ENCODE peak calls at places on chromosome 3, in six cellular contexts. One of them, this sample, is unnamed.

GRCh38 chr3:193231201-193231600 is 9.8 kb upstream of the PLAAT1 start:
- DNase-seq in H9: no peak
- DNase-seq in neural progenitor cell: no peak
- DNase-seq in CD8-positive, alpha-beta T cell: no peak
- DNase-seq in endothelial cell: no peak
- DNase-seq in body of pancreas: no peak
- DNase-seq in this sample: no peak

GRCh38 chr3:81339040-81339845 is 422.2 kb downstream of the GBE1 start:
- DNase-seq in neural progenitor cell: peak
- DNase-seq in endothelial cell: no peak
- DNase-seq in body of pancreas: no peak
- DNase-seq in CD8-positive, alpha-beta T cell: no peak
- DNase-seq in H9: no peak
- DNase-seq in this sample: no peak

GRCh38 chr3:113169876-113170452 is 41.4 kb upstream of the BOC start:
- DNase-seq in endothelial cell: peak
- DNase-seq in neural progenitor cell: peak
- DNase-seq in body of pancreas: no peak
- DNase-seq in H9: no peak
- DNase-seq in CD8-positive, alpha-beta T cell: no peak
- DNase-seq in this sample: no peak

GRCh38 chr3:62101488-62101887 is 271.9 kb downstream of the FEZF2 start:
- DNase-seq in neural progenitor cell: no peak
- DNase-seq in H9: no peak
- DNase-seq in CD8-positive, alpha-beta T cell: no peak
- DNase-seq in body of pancreas: no peak
- DNase-seq in endothelial cell: no peak
- DNase-seq in this sample: no peak

GRCh38 chr3:51173518-51174271 is 211.4 kb upstream of the MANF start:
- DNase-seq in H9: no peak
- DNase-seq in endothelial cell: no peak
- DNase-seq in neural progenitor cell: no peak
- DNase-seq in body of pancreas: no peak
- DNase-seq in CD8-positive, alpha-beta T cell: no peak
- DNase-seq in this sample: no peak

GRCh38 chr3:17935217-17935616 is 192.8 kb upstream of the TBC1D5 start:
- DNase-seq in endothelial cell: no peak
- DNase-seq in neural progenitor cell: no peak
- DNase-seq in H9: no peak
- DNase-seq in body of pancreas: peak
- DNase-seq in CD8-positive, alpha-beta T cell: no peak
- DNase-seq in this sample: no peak

GRCh38 chr3:78632925-78633324 is 1134.9 kb downstream of the ROBO1 start:
- DNase-seq in endothelial cell: no peak
- DNase-seq in body of pancreas: no peak
- DNase-seq in neural progenitor cell: no peak
- DNase-seq in CD8-positive, alpha-beta T cell: no peak
- DNase-seq in H9: no peak
- DNase-seq in this sample: no peak

GRCh38 chr3:97863025-97863424 is 41.2 kb downstream of the CRYBG3 start:
- DNase-seq in CD8-positive, alpha-beta T cell: no peak
- DNase-seq in H9: no peak
- DNase-seq in endothelial cell: no peak
- DNase-seq in neural progenitor cell: no peak
- DNase-seq in body of pancreas: no peak
- DNase-seq in this sample: no peak

GRCh38 chr3:64666171-64666581 is 21.6 kb downstream of the ADAMTS9 start:
- DNase-seq in CD8-positive, alpha-beta T cell: no peak
- DNase-seq in endothelial cell: no peak
- DNase-seq in body of pancreas: peak
- DNase-seq in neural progenitor cell: no peak
- DNase-seq in H9: no peak
- DNase-seq in this sample: no peak

GRCh38 chr3:133749427-133750200 is 3.4 kb downstream of the TF start:
- DNase-seq in CD8-positive, alpha-beta T cell: no peak
- DNase-seq in endothelial cell: no peak
- DNase-seq in body of pancreas: no peak
- DNase-seq in H9: no peak
- DNase-seq in neural progenitor cell: no peak
- DNase-seq in this sample: no peak

GRCh38 chr3:127074900-127075360 is 92.0 kb downstream of the PLXNA1 start:
- DNase-seq in neural progenitor cell: peak
- DNase-seq in H9: no peak
- DNase-seq in body of pancreas: no peak
- DNase-seq in endothelial cell: no peak
- DNase-seq in CD8-positive, alpha-beta T cell: no peak
- DNase-seq in this sample: no peak

GRCh38 chr3:18357747-18358146 is 67.4 kb downstream of the SATB1 start:
- DNase-seq in neural progenitor cell: no peak
- DNase-seq in CD8-positive, alpha-beta T cell: no peak
- DNase-seq in H9: no peak
- DNase-seq in body of pancreas: no peak
- DNase-seq in endothelial cell: no peak
- DNase-seq in this sample: no peak

GRCh38 chr3:16961621-16962205 is 77.0 kb downstream of the PLCL2 start:
- DNase-seq in neural progenitor cell: no peak
- DNase-seq in endothelial cell: no peak
- DNase-seq in H9: peak
- DNase-seq in CD8-positive, alpha-beta T cell: no peak
- DNase-seq in body of pancreas: no peak
- DNase-seq in this sample: no peak

GRCh38 chr3:43923101-43923979 is 232.6 kb downstream of the ABHD5 start:
- DNase-seq in endothelial cell: no peak
- DNase-seq in H9: no peak
- DNase-seq in CD8-positive, alpha-beta T cell: no peak
- DNase-seq in neural progenitor cell: no peak
- DNase-seq in body of pancreas: no peak
- DNase-seq in this sample: no peak

DNA sequence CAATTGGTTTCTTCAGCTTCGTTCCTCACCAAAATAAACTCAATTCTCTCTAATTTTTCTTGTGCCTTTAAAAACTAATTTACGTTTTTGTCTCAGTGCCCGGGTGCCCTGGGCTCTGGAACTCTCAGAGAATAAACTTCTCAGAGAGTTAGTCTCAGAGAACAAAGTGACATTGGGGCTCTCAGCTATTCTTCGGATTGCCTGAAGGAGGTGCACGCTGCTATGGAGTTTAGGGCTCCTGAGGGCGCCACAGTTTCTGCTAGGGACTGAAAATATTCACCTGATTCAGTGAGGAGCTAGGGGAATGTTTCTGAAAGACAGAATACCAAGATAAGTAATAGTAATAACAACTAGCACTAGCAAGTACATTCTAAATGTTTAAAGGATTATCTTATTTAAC is 22.7 kb downstream of the ZIC4 start:
- DNase-seq in endothelial cell: no peak
- DNase-seq in neural progenitor cell: peak
- DNase-seq in body of pancreas: no peak
- DNase-seq in H9: peak
- DNase-seq in CD8-positive, alpha-beta T cell: no peak
- DNase-seq in this sample: no peak
- TF ChIP-seq CTCF in endothelial cell: peak
- TF ChIP-seq CTCF in neural progenitor cell: peak
- TF ChIP-seq CTCF in body of pancreas: no peak
- TF ChIP-seq CTCF in H9: peak
- TF ChIP-seq CTCF in CD8-positive, alpha-beta T cell: no peak
- TF ChIP-seq CTCF in this sample: peak

GRCh38 chr3:194657439-194657838 is 14.6 kb downstream of the LSG1 start:
- DNase-seq in endothelial cell: no peak
- DNase-seq in body of pancreas: no peak
- DNase-seq in neural progenitor cell: no peak
- DNase-seq in H9: no peak
- DNase-seq in CD8-positive, alpha-beta T cell: no peak
- DNase-seq in this sample: no peak
- TF ChIP-seq CTCF in endothelial cell: no peak
- TF ChIP-seq CTCF in body of pancreas: no peak
- TF ChIP-seq CTCF in neural progenitor cell: no peak
- TF ChIP-seq CTCF in H9: no peak
- TF ChIP-seq CTCF in CD8-positive, alpha-beta T cell: no peak
- TF ChIP-seq CTCF in this sample: no peak

GRCh38 chr3:40782086-40782721 is 257.4 kb downstream of the ZNF621 start:
- DNase-seq in neural progenitor cell: no peak
- DNase-seq in CD8-positive, alpha-beta T cell: no peak
- DNase-seq in body of pancreas: no peak
- DNase-seq in H9: no peak
- DNase-seq in endothelial cell: no peak
- DNase-seq in this sample: no peak
- TF ChIP-seq CTCF in neural progenitor cell: peak
- TF ChIP-seq CTCF in CD8-positive, alpha-beta T cell: no peak
- TF ChIP-seq CTCF in body of pancreas: no peak
- TF ChIP-seq CTCF in H9: peak
- TF ChIP-seq CTCF in endothelial cell: no peak
- TF ChIP-seq CTCF in this sample: no peak

GRCh38 chr3:46208167-46208704 is at the start of gene CCR1:
- DNase-seq in H9: peak
- DNase-seq in endothelial cell: peak
- DNase-seq in neural progenitor cell: peak
- DNase-seq in body of pancreas: no peak
- DNase-seq in CD8-positive, alpha-beta T cell: no peak
- DNase-seq in this sample: no peak
- TF ChIP-seq CTCF in H9: peak
- TF ChIP-seq CTCF in endothelial cell: peak
- TF ChIP-seq CTCF in neural progenitor cell: peak
- TF ChIP-seq CTCF in body of pancreas: no peak
- TF ChIP-seq CTCF in CD8-positive, alpha-beta T cell: no peak
- TF ChIP-seq CTCF in this sample: peak

GRCh38 chr3:53229606-53230005 is 26.2 kb downstream of the TKT start:
- DNase-seq in H9: no peak
- DNase-seq in body of pancreas: no peak
- DNase-seq in CD8-positive, alpha-beta T cell: no peak
- DNase-seq in endothelial cell: no peak
- DNase-seq in neural progenitor cell: no peak
- DNase-seq in this sample: no peak

GRCh38 chr3:53231532-53232511 is 24.0 kb downstream of the TKT start:
- DNase-seq in CD8-positive, alpha-beta T cell: no peak
- DNase-seq in neural progenitor cell: no peak
- DNase-seq in endothelial cell: no peak
- DNase-seq in H9: no peak
- DNase-seq in body of pancreas: no peak
- DNase-seq in this sample: no peak

GRCh38 chr3:53229171-53229570 is 26.7 kb downstream of the TKT start:
- DNase-seq in endothelial cell: no peak
- DNase-seq in CD8-positive, alpha-beta T cell: no peak
- DNase-seq in body of pancreas: no peak
- DNase-seq in neural progenitor cell: no peak
- DNase-seq in H9: no peak
- DNase-seq in this sample: no peak

GRCh38 chr3:53230789-53231188 is 25.0 kb downstream of the TKT start:
- DNase-seq in CD8-positive, alpha-beta T cell: no peak
- DNase-seq in neural progenitor cell: no peak
- DNase-seq in body of pancreas: no peak
- DNase-seq in endothelial cell: no peak
- DNase-seq in H9: peak
- DNase-seq in this sample: no peak

GRCh38 chr3:53230041-53230621 is 25.7 kb downstream of the TKT start:
- DNase-seq in CD8-positive, alpha-beta T cell: no peak
- DNase-seq in endothelial cell: no peak
- DNase-seq in body of pancreas: no peak
- DNase-seq in neural progenitor cell: no peak
- DNase-seq in H9: peak
- DNase-seq in this sample: no peak
- TF ChIP-seq CTCF in CD8-positive, alpha-beta T cell: no peak
- TF ChIP-seq CTCF in endothelial cell: no peak
- TF ChIP-seq CTCF in body of pancreas: no peak
- TF ChIP-seq CTCF in neural progenitor cell: peak
- TF ChIP-seq CTCF in H9: peak
- TF ChIP-seq CTCF in this sample: no peak

DNA sequence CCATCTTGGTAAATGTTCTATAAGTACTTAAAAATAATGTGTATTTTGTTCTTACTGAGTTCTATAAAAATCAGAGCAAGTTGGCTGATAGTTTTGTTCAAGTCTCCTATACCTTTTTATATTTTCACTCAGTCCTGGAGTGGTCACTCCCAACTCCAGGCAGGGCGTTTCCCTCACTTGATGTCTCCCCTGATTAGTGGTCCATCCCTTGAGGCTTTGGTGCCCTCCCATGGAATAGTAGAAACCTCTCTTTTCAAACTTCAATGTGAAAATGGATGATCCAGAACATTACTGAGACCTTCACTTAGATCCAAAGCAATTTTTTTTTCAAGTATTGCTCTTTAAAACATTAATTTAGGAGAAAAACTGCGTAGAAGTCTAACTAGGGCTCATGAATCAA is 25.0 kb upstream of the SCN10A start:
- DNase-seq in CD8-positive, alpha-beta T cell: no peak
- DNase-seq in neural progenitor cell: no peak
- DNase-seq in endothelial cell: no peak
- DNase-seq in body of pancreas: no peak
- DNase-seq in H9: no peak
- DNase-seq in this sample: no peak
- TF ChIP-seq CTCF in CD8-positive, alpha-beta T cell: no peak
- TF ChIP-seq CTCF in neural progenitor cell: peak
- TF ChIP-seq CTCF in endothelial cell: no peak
- TF ChIP-seq CTCF in body of pancreas: no peak
- TF ChIP-seq CTCF in H9: peak
- TF ChIP-seq CTCF in this sample: no peak

GRCh38 chr3:13045904-13046568 is 27.2 kb downstream of the IQSEC1 start:
- DNase-seq in neural progenitor cell: no peak
- DNase-seq in body of pancreas: no peak
- DNase-seq in CD8-positive, alpha-beta T cell: no peak
- DNase-seq in H9: no peak
- DNase-seq in endothelial cell: no peak
- DNase-seq in this sample: no peak
- TF ChIP-seq CTCF in neural progenitor cell: no peak
- TF ChIP-seq CTCF in body of pancreas: no peak
- TF ChIP-seq CTCF in CD8-positive, alpha-beta T cell: no peak
- TF ChIP-seq CTCF in H9: no peak
- TF ChIP-seq CTCF in endothelial cell: no peak
- TF ChIP-seq CTCF in this sample: no peak

GRCh38 chr3:28278918-28279317 is 37.5 kb downstream of the CMC1 start:
- DNase-seq in endothelial cell: no peak
- DNase-seq in CD8-positive, alpha-beta T cell: no peak
- DNase-seq in body of pancreas: no peak
- DNase-seq in H9: no peak
- DNase-seq in neural progenitor cell: no peak
- DNase-seq in this sample: no peak
- TF ChIP-seq CTCF in endothelial cell: no peak
- TF ChIP-seq CTCF in CD8-positive, alpha-beta T cell: no peak
- TF ChIP-seq CTCF in body of pancreas: no peak
- TF ChIP-seq CTCF in H9: no peak
- TF ChIP-seq CTCF in neural progenitor cell: no peak
- TF ChIP-seq CTCF in this sample: no peak

DNA sequence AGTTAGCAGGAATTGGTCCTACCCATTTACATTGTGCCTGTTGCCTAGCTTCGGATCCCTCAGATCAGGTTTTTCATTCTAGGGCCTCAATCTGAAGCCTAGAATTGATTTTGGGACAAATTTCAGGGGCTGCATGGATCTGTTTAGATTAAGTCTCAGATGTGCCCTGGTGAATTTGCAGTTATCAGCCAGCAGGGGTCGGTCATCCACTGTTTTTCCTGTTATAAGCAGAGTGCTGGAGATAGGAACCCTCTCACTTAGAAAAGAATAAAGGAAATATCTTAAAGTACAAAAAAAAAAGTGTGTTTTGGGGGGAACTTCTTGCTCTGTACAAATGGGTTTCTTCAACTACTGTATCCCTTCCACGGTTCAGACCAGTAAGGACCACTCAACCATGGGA is 212.5 kb downstream of the BCHE start:
- DNase-seq in CD8-positive, alpha-beta T cell: no peak
- DNase-seq in neural progenitor cell: no peak
- DNase-seq in body of pancreas: no peak
- DNase-seq in H9: no peak
- DNase-seq in endothelial cell: no peak
- DNase-seq in this sample: no peak
- TF ChIP-seq CTCF in CD8-positive, alpha-beta T cell: no peak
- TF ChIP-seq CTCF in neural progenitor cell: peak
- TF ChIP-seq CTCF in body of pancreas: no peak
- TF ChIP-seq CTCF in H9: peak
- TF ChIP-seq CTCF in endothelial cell: no peak
- TF ChIP-seq CTCF in this sample: no peak